ENCODE peak calls at places on chromosomes 5 and 9, in four cellular contexts. G, R, N and Y are unnamed samples. For H4K20me1, the result is how much of the 10 kb centered on the place peaks cover.

GRCh38 chr5:120872292-120872691 is 408.2 kb downstream of the PRR16 start:
- DNase-seq in G (no peak), R (no peak), N (no peak), Y (no peak)

GRCh38 chr9:12935714-12936113 is 160.9 kb downstream of the LURAP1L start:
- DNase-seq in G (no peak), N (peak), R (peak), Y (peak)

GRCh38 chr5:43042176-43042625 is 2.1 kb upstream of the ANXA2R start:
- DNase-seq in R (no peak), N (peak), G (peak), Y (peak)

GRCh38 chr9:125997510-125997823 is 250.3 kb downstream of the PBX3 start:
- DNase-seq in N (no peak), G (no peak), R (no peak), Y (no peak)

GRCh38 chr9:35396560-35397215 is 93.2 kb upstream of the RUSC2 start:
- DNase-seq in G (no peak), R (no peak), N (no peak), Y (no peak)

GRCh38 chr5:148820778-148821395 is 5.5 kb upstream of the ADRB2 start:
- DNase-seq in R (peak), N (peak), G (no peak), Y (peak)

GRCh38 chr5:104611419-104611818 is 1048.8 kb upstream of the NUDT12 start:
- DNase-seq in N (no peak), R (peak), G (no peak), Y (no peak)

GRCh38 chr5:157744055-157745011 is 821 bp downstream of the LSM11 start:
- DNase-seq in N (no peak), R (peak), G (peak), Y (no peak)

GRCh38 chr9:114606597-114607207 is 4.4 kb upstream of the TMEM268 start:
- DNase-seq in R (peak), N (peak), G (no peak), Y (peak)

GRCh38 chr5:161513952-161514351 is 32.6 kb downstream of the GABRB2 start:
- DNase-seq in N (no peak), R (no peak), G (no peak), Y (no peak)

GRCh38 chr9:99221266-99221622 is 498 bp downstream of the ALG2 start:
- DNase-seq in R (no peak), G (no peak), N (no peak), Y (no peak)

GRCh38 chr5:89315194-89315593 is 432.2 kb upstream of the MEF2C start:
- DNase-seq in N (peak), G (no peak), R (no peak), Y (peak)

GRCh38 chr9:12775963-12776774 is 1.3 kb downstream of the LURAP1L start:
- DNase-seq in R (peak), N (peak), G (peak), Y (peak)

GRCh38 chr5:55226027-55226933 is 835 bp downstream of the MCIDAS start:
- DNase-seq in R (peak), N (peak), G (peak), Y (no peak)

GRCh38 chr5:59124983-59125960 is 542.4 kb downstream of the RAB3C start:
- DNase-seq in R (no peak), N (peak), G (no peak), Y (no peak)

GRCh38 chr5:31680528-31680927 is 41.6 kb downstream of the PDZD2 start:
- DNase-seq in N (no peak), G (peak), R (no peak), Y (no peak)

GRCh38 chr9:21434202-21435014 is 5.8 kb upstream of the IFNA1 start:
- DNase-seq in G (peak), N (peak), R (peak), Y (peak)

GRCh38 chr9:89165341-89165740 is 13.3 kb downstream of the SHC3 start:
- DNase-seq in N (no peak), G (no peak), R (no peak), Y (no peak)

GRCh38 chr9:36486454-36486932 is 86.2 kb upstream of the MELK start:
- DNase-seq in G (no peak), R (peak), N (peak), Y (no peak)

GRCh38 chr9:106964822-106965525 is 102.0 kb downstream of the ZNF462 start:
- DNase-seq in G (no peak), N (peak), R (no peak), Y (no peak)

GRCh38 chr9:98809311-98810105 is 2.0 kb downstream of the GALNT12 start:
- DNase-seq in G (no peak), R (no peak), N (no peak), Y (no peak)

GRCh38 chr9:93963969-93964368 is 8.8 kb upstream of the BARX1 start:
- DNase-seq in N (peak), R (no peak), G (no peak), Y (no peak)

GRCh38 chr5:111502976-111503375 is 9.4 kb downstream of the STARD4 start:
- DNase-seq in R (no peak), N (peak), G (no peak), Y (peak)

GRCh38 chr9:76680716-76681431 is 83.4 kb upstream of the PCA3 start:
- DNase-seq in G (no peak), N (no peak), R (no peak), Y (no peak)

GRCh38 chr9:100498592-100498991 is 25.6 kb downstream of the TMEFF1 start:
- DNase-seq in N (peak), G (no peak), R (no peak), Y (peak)

GRCh38 chr5:61623401-61624069 is 291.5 kb downstream of the ZSWIM6 start:
- DNase-seq in R (peak), N (no peak), G (no peak), Y (peak)

GRCh38 chr5:109485030-109485429 is 75.3 kb upstream of the PJA2 start:
- DNase-seq in N (no peak), R (peak), G (peak), Y (peak)

GRCh38 chr9:6911901-6912650 is 154.3 kb downstream of the KDM4C start:
- DNase-seq in R (no peak), N (peak), G (no peak), Y (no peak)

GRCh38 chr5:74266836-74267235 is 373.7 kb downstream of the ENC1 start:
- DNase-seq in N (no peak), R (no peak), G (no peak), Y (no peak)

GRCh38 chr5:42059291-42059690 is 134.2 kb downstream of the FBXO4 start:
- DNase-seq in G (no peak), N (no peak), R (no peak), Y (peak)

GRCh38 chr9:122040573-122041242 is 52.4 kb downstream of the TTLL11 start:
- DNase-seq in R (no peak), N (no peak), G (no peak), Y (no peak)

GRCh38 chr5:81140461-81140860 is 92.7 kb upstream of the CKMT2 start:
- DNase-seq in N (no peak), R (no peak), G (peak), Y (no peak)

GRCh38 chr9:92504881-92505280 is 22.6 kb upstream of the ASPN start:
- DNase-seq in G (no peak), R (no peak), N (peak), Y (peak)

GRCh38 chr9:113687680-113688371 is 188.3 kb upstream of the ZNF618 start:
- DNase-seq in N (no peak), G (peak), R (no peak), Y (no peak)

GRCh38 chr9:129596541-129597328 is 24.2 kb downstream of the C9orf50 start:
- DNase-seq in R (no peak), G (peak), N (peak), Y (peak)

GRCh38 chr5:51378061-51378409 is 5.2 kb upstream of the ISL1 start:
- DNase-seq in N (no peak), G (no peak), R (no peak), Y (no peak)

GRCh38 chr5:59348189-59348588 is 545.3 kb downstream of the PDE4D start:
- DNase-seq in R (peak), G (no peak), N (no peak), Y (no peak)

GRCh38 chr5:178786859-178787499 is 56.5 kb upstream of the ZNF354A start:
- DNase-seq in N (peak), R (no peak), G (no peak), Y (peak)

GRCh38 chr5:133527311-133527710 is 85.0 kb downstream of the FSTL4 start:
- DNase-seq in G (no peak), N (peak), R (no peak), Y (peak)

GRCh38 chr5:9343146-9343850 is 202.6 kb downstream of the SEMA5A start:
- DNase-seq in N (peak), R (no peak), G (no peak), Y (peak)

DNA sequence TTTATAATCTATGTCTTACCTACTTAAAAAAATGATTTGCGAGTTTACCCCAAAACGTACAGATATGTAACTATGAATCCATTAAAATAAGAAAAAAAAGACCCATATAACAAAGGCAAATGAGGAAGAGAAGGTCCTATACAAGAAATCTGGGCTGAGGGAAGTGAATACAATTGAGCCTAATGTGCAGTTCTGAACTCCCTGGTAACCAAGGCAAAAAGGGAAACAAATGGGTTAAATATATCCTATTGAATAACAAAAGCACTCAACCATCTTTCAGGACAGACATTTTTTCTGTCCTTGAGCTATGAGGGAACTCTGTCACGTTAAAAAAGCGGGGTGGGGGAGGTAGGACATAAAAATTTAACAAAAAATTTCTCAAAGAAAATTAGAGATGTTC is 78.6 kb downstream of the PTPN3 start:
- DNase-seq in N (no peak), R (no peak), G (no peak), Y (no peak)
- H3K9ac ChIP-seq in N (no peak), R (no peak), G (no peak), Y (no peak)

DNA sequence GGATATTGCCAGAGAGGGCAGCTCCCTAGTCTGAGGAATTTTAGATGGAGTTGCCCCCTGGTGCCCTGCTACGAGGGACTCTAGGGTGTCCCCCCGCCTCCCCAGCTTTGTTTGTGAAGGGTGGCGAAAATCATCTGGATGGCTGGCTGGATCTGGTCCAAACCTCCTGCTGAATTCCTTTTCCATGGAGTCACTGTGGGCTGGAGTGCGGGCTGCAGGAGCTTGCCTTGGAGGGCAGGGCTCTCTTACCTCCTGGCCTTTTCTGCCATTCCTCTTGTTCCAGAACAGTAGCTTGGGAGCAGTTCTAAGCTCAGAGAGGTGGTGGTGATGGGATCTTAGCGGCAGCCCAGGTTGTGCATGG is 2.1 kb downstream of the SYNPO start:
- DNase-seq in G (no peak), R (peak), N (peak), Y (peak)
- H3K27ac ChIP-seq in G (peak), R (peak), N (peak), Y (peak)

GRCh38 chr9:130699047-130699446 is 5.5 kb downstream of the EXOSC2 start:
- DNase-seq in G (no peak), N (no peak), R (no peak), Y (no peak)
- H4K20me1 ChIP-seq in G (under half), N (under half), R (under half), Y (half or more)

GRCh38 chr5:151216781-151217180 is 7.1 kb downstream of the CCDC69 start:
- DNase-seq in G (no peak), R (no peak), N (no peak), Y (no peak)
- H3K9ac ChIP-seq in G (no peak), R (no peak), N (no peak), Y (no peak)

GRCh38 chr5:169160405-169160901 is 140.5 kb downstream of the SLIT3 start:
- DNase-seq in G (no peak), R (peak), N (no peak), Y (peak)
- H3K27ac ChIP-seq in G (peak), R (peak), N (no peak), Y (peak)

GRCh38 chr9:134693011-134693410 is 51.4 kb downstream of the COL5A1 start:
- DNase-seq in G (peak), N (no peak), R (no peak), Y (no peak)
- H4K20me1 ChIP-seq in G (half or more), N (half or more), R (under half), Y (half or more)

DNA sequence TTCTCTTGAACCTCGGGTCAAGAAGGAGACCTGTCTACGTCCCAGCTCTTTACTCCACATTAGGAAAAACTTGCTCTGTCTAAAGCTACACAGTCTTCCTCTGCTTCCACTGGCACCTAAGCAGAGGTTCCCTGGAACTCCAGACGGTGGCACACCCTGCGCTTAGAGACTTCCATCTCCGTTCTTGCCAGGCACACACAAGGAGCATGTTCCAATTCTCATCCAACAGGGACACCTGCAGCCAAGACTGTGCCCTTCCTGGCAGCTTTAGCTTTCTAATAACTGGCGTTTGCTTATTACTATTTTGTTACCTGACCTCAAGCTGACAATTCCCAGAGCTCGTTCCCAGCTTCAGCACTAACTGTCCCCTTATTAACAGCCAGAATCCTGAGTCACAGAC is 16.0 kb downstream of the CAPSL start:
- DNase-seq in G (no peak), R (no peak), N (no peak), Y (no peak)
- H3K9ac ChIP-seq in G (no peak), R (no peak), N (no peak), Y (no peak)

GRCh38 chr5:177432143-177432904 is 5.8 kb downstream of the GRK6 start:
- DNase-seq in R (no peak), G (no peak), N (no peak), Y (no peak)

GRCh38 chr5:177430972-177431316 is 4.5 kb downstream of the GRK6 start:
- DNase-seq in R (no peak), G (no peak), N (no peak), Y (no peak)

GRCh38 chr5:177430146-177430951 is 3.9 kb downstream of the GRK6 start:
- DNase-seq in R (no peak), N (no peak), G (no peak), Y (no peak)

GRCh38 chr5:177432905-177433657 is 6.6 kb downstream of the GRK6 start:
- DNase-seq in N (no peak), R (no peak), G (no peak), Y (no peak)

DNA sequence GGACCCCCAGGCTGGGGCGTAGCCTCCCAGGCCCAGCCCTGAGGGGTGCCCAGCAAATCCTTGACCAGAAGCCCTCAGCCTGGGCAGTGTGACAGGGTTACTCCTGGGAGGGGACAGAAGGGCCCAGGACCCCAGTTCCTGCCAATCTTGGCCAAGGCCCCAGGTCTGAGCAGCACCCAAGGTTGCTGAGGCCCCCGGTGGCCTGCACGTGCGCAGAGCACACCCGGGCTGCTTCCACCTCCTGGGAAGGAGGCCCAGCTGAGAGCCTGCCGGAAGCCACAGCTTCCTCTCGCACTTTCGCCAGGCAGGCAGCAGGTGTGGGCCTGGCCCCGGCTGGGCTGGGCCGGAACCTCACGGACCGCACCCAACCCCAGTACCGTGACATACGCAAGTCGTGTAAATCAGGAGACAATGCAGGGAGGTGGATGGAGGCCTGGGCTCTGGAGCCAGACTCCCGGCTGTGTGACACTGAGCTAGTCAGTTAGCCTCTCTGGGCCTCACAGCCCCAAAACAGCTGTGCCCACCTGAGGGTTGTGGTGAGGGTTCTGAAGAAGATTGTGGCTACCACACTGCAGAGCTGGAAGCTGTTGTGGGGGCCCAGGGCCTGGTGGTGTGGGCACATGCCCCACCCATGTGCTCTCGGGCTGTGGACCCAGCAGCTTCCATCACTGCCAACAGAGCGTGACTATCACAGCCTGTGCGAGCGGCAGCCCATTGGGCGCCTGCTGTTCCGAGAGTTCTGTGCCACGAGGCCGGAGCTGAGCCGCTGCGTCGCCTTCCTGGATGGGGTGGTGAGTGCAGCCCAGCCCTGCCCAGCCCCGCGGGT is 5.1 kb downstream of the GRK6 start:
- DNase-seq in G (no peak), N (no peak), R (no peak), Y (no peak)
- H3K27ac ChIP-seq in G (no peak), N (no peak), R (no peak), Y (no peak)

DNA sequence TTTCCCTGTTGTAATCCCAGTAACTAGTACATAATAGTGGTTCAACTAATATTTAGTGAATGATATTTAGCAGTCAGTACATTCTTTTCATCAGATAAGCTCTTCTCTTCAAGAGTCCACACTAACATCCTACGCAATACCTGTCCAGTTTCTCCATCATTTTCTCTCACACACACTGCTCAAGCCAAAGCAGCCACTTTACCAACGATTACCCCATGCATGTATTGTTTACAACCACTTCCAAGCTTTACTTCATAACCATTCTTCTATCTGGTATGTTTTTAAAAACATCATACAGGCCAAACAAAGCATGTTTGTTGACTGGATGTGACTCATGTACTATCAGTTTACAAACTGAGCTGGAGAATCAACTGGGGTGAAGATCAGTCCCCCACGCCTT is 7.3 kb downstream of the UBTD2 start:
- DNase-seq in G (no peak), R (no peak), N (peak), Y (no peak)
- H4K20me1 ChIP-seq in G (half or more), R (under half), N (half or more), Y (half or more)

GRCh38 chr9:80028501-80028900 is 456.7 kb downstream of the TLE4 start:
- DNase-seq in G (peak), N (no peak), R (no peak), Y (peak)
- H3K9ac ChIP-seq in G (no peak), N (no peak), R (no peak), Y (no peak)